ENCODE peak calls at places on chromosomes 16 and 17, in five cellular contexts. One of them, this sample, is unnamed.

GRCh38 chr17:59423137-59423703 is 91.8 kb downstream of the YPEL2 start:
- DNase-seq in A549: peak
- DNase-seq in GM12878: no peak
- DNase-seq in K562: peak
- DNase-seq in H1: no peak
- DNase-seq in this sample: peak

GRCh38 chr17:76407509-76407908 is 23.1 kb downstream of the SPHK1 start:
- DNase-seq in A549: no peak
- DNase-seq in K562: no peak
- DNase-seq in GM12878: no peak
- DNase-seq in H1: no peak
- DNase-seq in this sample: no peak

GRCh38 chr17:1144139-1144538 is 35.6 kb downstream of the ABR start:
- DNase-seq in H1: no peak
- DNase-seq in GM12878: no peak
- DNase-seq in K562: no peak
- DNase-seq in A549: no peak
- DNase-seq in this sample: no peak

GRCh38 chr17:78466786-78467715 is 88.6 kb downstream of the PGS1 start:
- DNase-seq in A549: no peak
- DNase-seq in GM12878: no peak
- DNase-seq in K562: no peak
- DNase-seq in H1: no peak
- DNase-seq in this sample: no peak

GRCh38 chr16:54526916-54527315 is 240.3 kb upstream of the IRX3 start:
- DNase-seq in GM12878: no peak
- DNase-seq in A549: no peak
- DNase-seq in H1: no peak
- DNase-seq in K562: no peak
- DNase-seq in this sample: no peak

GRCh38 chr17:68060336-68060735 is 24.8 kb downstream of the KPNA2 start:
- DNase-seq in H1: no peak
- DNase-seq in GM12878: no peak
- DNase-seq in A549: no peak
- DNase-seq in K562: no peak
- DNase-seq in this sample: no peak

GRCh38 chr17:48460055-48460454 is 30.0 kb upstream of the SKAP1 start:
- DNase-seq in GM12878: no peak
- DNase-seq in A549: no peak
- DNase-seq in H1: no peak
- DNase-seq in K562: peak
- DNase-seq in this sample: no peak

GRCh38 chr17:17710728-17711541 is 29.7 kb downstream of the RAI1 start:
- DNase-seq in K562: peak
- DNase-seq in A549: peak
- DNase-seq in GM12878: no peak
- DNase-seq in H1: no peak
- DNase-seq in this sample: peak

GRCh38 chr17:69480197-69480596 is 65.7 kb downstream of the MAP2K6 start:
- DNase-seq in H1: no peak
- DNase-seq in A549: no peak
- DNase-seq in K562: no peak
- DNase-seq in GM12878: no peak
- DNase-seq in this sample: no peak

GRCh38 chr17:58702708-58703107 is 10.3 kb downstream of the RAD51C start:
- DNase-seq in GM12878: no peak
- DNase-seq in A549: no peak
- DNase-seq in K562: no peak
- DNase-seq in H1: no peak
- DNase-seq in this sample: no peak

GRCh38 chr16:81866820-81867440 is 87.8 kb downstream of the PLCG2 start:
- DNase-seq in K562: no peak
- DNase-seq in H1: no peak
- DNase-seq in GM12878: no peak
- DNase-seq in A549: no peak
- DNase-seq in this sample: no peak

GRCh38 chr17:55420776-55421178 is 858 bp downstream of the MMD start:
- DNase-seq in H1: no peak
- DNase-seq in GM12878: no peak
- DNase-seq in K562: peak
- DNase-seq in A549: peak
- DNase-seq in this sample: no peak

GRCh38 chr17:30238387-30239088 is 3.0 kb upstream of the SLC6A4 start:
- DNase-seq in A549: no peak
- DNase-seq in K562: peak
- DNase-seq in H1: no peak
- DNase-seq in GM12878: no peak
- DNase-seq in this sample: no peak

GRCh38 chr17:56144205-56144604 is 9.1 kb upstream of the ANKFN1 start:
- DNase-seq in GM12878: no peak
- DNase-seq in H1: no peak
- DNase-seq in A549: no peak
- DNase-seq in K562: no peak
- DNase-seq in this sample: no peak

GRCh38 chr17:52027081-52027480 is 131.4 kb downstream of the CA10 start:
- DNase-seq in GM12878: no peak
- DNase-seq in A549: no peak
- DNase-seq in K562: no peak
- DNase-seq in H1: no peak
- DNase-seq in this sample: no peak
- TF ChIP-seq KDM1A in GM12878: no peak
- TF ChIP-seq KDM1A in A549: no peak
- TF ChIP-seq KDM1A in K562: no peak
- TF ChIP-seq KDM1A in H1: no peak
- TF ChIP-seq KDM1A in this sample: no peak

GRCh38 chr17:40717776-40718175 is 14.2 kb upstream of the KRT24 start:
- DNase-seq in A549: no peak
- DNase-seq in H1: no peak
- DNase-seq in GM12878: no peak
- DNase-seq in K562: no peak
- DNase-seq in this sample: no peak

GRCh38 chr17:40718904-40719303 is 15.4 kb upstream of the KRT24 start:
- DNase-seq in A549: no peak
- DNase-seq in K562: no peak
- DNase-seq in H1: no peak
- DNase-seq in GM12878: no peak
- DNase-seq in this sample: no peak

DNA sequence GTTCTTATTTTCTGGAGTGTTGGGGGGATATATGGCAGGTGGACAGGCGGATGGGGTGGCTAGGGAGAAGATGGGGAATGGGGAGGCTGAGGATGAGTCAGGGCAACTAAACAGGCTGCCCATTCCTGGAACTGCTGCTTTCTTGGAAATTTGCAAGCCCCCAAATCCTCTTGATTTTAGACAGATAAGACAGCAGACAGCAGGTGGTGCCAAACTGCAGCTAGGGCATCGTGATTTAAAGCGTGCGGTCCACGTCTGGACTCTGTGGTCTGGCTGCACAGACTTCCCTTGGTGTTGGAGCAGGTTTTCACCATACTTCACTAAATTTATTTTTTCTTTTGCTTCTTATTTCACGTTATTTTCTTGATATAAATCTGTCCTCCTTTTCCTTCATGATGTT is 10.9 kb upstream of the KRT24 start:
- DNase-seq in H1: no peak
- DNase-seq in GM12878: no peak
- DNase-seq in A549: no peak
- DNase-seq in K562: no peak
- DNase-seq in this sample: no peak
- TF ChIP-seq KDM1A in H1: no peak
- TF ChIP-seq KDM1A in GM12878: no peak
- TF ChIP-seq KDM1A in A549: no peak
- TF ChIP-seq KDM1A in K562: no peak
- TF ChIP-seq KDM1A in this sample: no peak

GRCh38 chr16:26599786-26600107 is 467.0 kb upstream of the C16orf82 start:
- DNase-seq in H1: no peak
- DNase-seq in K562: no peak
- DNase-seq in GM12878: no peak
- DNase-seq in A549: no peak
- DNase-seq in this sample: no peak

GRCh38 chr16:26595199-26595598 is 471.5 kb upstream of the C16orf82 start:
- DNase-seq in K562: no peak
- DNase-seq in A549: no peak
- DNase-seq in H1: no peak
- DNase-seq in GM12878: no peak
- DNase-seq in this sample: no peak

GRCh38 chr16:26594666-26595065 is 472.1 kb upstream of the C16orf82 start:
- DNase-seq in A549: no peak
- DNase-seq in H1: no peak
- DNase-seq in GM12878: no peak
- DNase-seq in K562: no peak
- DNase-seq in this sample: no peak

GRCh38 chr16:26598989-26599785 is 467.5 kb upstream of the C16orf82 start:
- DNase-seq in K562: no peak
- DNase-seq in A549: no peak
- DNase-seq in H1: peak
- DNase-seq in GM12878: no peak
- DNase-seq in this sample: no peak

GRCh38 chr16:26598061-26598460 is 468.7 kb upstream of the C16orf82 start:
- DNase-seq in GM12878: no peak
- DNase-seq in H1: no peak
- DNase-seq in A549: no peak
- DNase-seq in K562: peak
- DNase-seq in this sample: no peak
- TF ChIP-seq KDM1A in GM12878: no peak
- TF ChIP-seq KDM1A in H1: no peak
- TF ChIP-seq KDM1A in A549: no peak
- TF ChIP-seq KDM1A in K562: no peak
- TF ChIP-seq KDM1A in this sample: no peak

DNA sequence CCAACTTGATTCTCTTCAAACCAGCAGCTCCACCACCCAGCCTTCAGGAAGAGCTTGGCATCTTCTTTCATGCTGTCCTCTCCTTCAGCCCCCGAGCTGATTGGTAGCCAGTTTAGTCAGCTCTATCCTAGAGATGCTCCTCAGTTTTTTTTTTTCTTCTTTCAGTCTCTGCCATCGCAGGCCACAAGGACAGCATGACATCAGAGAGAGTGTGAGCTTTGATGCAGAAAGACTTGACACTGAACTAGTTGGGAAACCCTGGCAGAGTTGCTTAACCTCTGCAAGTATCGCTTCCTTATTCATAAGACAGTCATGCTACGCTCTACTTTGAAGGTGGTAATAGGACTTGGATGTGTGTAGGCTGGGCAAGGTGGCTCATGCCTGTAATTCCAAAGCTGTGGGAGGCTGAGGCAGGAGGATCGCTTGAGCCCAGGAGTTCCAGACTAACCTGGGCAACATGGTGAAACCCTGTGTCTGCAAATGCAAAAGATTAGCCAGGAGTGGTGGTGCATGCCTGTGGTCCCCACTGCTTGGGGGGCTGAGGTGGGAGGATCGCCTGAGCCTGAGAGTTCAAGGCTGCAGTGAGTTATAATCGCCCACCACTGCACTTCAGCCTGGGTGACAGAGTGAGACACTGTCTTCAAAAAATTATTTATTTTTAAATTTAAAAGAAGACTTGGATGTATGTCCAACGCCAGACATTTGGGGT is 2.6 kb downstream of the CD300LB start:
- DNase-seq in GM12878: peak
- DNase-seq in H1: no peak
- DNase-seq in K562: no peak
- DNase-seq in A549: no peak
- DNase-seq in this sample: no peak
- TF ChIP-seq KDM1A in GM12878: no peak
- TF ChIP-seq KDM1A in H1: no peak
- TF ChIP-seq KDM1A in K562: no peak
- TF ChIP-seq KDM1A in A549: no peak
- TF ChIP-seq KDM1A in this sample: no peak

This sample was measured in HepG2.